ENCODE peak calls at places on chromosomes 7 and 10, in nine cellular contexts. One of them, this sample, is unnamed.

GRCh38 chr10:116124777-116125176 is 148.2 kb downstream of the GFRA1 start:
- DNase-seq in tibial artery: no peak
- DNase-seq in epithelial cell of esophagus: no peak
- DNase-seq in AG04449: no peak
- DNase-seq in cardiac muscle cell: no peak
- DNase-seq in IMR-90: no peak
- DNase-seq in GM20000: no peak
- DNase-seq in fibroblast of villous mesenchyme: no peak
- DNase-seq in neural crest cell: no peak
- DNase-seq in this sample: no peak

GRCh38 chr7:107396990-107397389 is 72.9 kb upstream of the GPR22 start:
- DNase-seq in tibial artery: no peak
- DNase-seq in epithelial cell of esophagus: peak
- DNase-seq in AG04449: no peak
- DNase-seq in cardiac muscle cell: peak
- DNase-seq in IMR-90: no peak
- DNase-seq in GM20000: no peak
- DNase-seq in fibroblast of villous mesenchyme: no peak
- DNase-seq in neural crest cell: no peak
- DNase-seq in this sample: no peak

GRCh38 chr7:118182618-118183253 is 1.2 kb upstream of the LSM8 start:
- DNase-seq in tibial artery: no peak
- DNase-seq in epithelial cell of esophagus: no peak
- DNase-seq in AG04449: no peak
- DNase-seq in cardiac muscle cell: no peak
- DNase-seq in IMR-90: no peak
- DNase-seq in GM20000: no peak
- DNase-seq in fibroblast of villous mesenchyme: no peak
- DNase-seq in neural crest cell: no peak
- DNase-seq in this sample: no peak

GRCh38 chr7:120941856-120942255 is 8.7 kb upstream of the ING3 start:
- DNase-seq in tibial artery: no peak
- DNase-seq in epithelial cell of esophagus: no peak
- DNase-seq in AG04449: no peak
- DNase-seq in cardiac muscle cell: no peak
- DNase-seq in IMR-90: no peak
- DNase-seq in GM20000: no peak
- DNase-seq in fibroblast of villous mesenchyme: no peak
- DNase-seq in neural crest cell: no peak
- DNase-seq in this sample: no peak

GRCh38 chr10:102775973-102776669 is 32.4 kb downstream of the WBP1L start:
- DNase-seq in tibial artery: peak
- DNase-seq in epithelial cell of esophagus: peak
- DNase-seq in AG04449: peak
- DNase-seq in cardiac muscle cell: peak
- DNase-seq in IMR-90: peak
- DNase-seq in GM20000: no peak
- DNase-seq in fibroblast of villous mesenchyme: peak
- DNase-seq in neural crest cell: peak
- DNase-seq in this sample: peak

GRCh38 chr7:155574556-155574955 is 28.2 kb upstream of the CNPY1 start:
- DNase-seq in tibial artery: no peak
- DNase-seq in epithelial cell of esophagus: no peak
- DNase-seq in AG04449: no peak
- DNase-seq in cardiac muscle cell: no peak
- DNase-seq in IMR-90: no peak
- DNase-seq in GM20000: no peak
- DNase-seq in fibroblast of villous mesenchyme: no peak
- DNase-seq in neural crest cell: no peak
- DNase-seq in this sample: no peak

GRCh38 chr7:34596887-34597286 is 61.1 kb upstream of the NPSR1 start:
- DNase-seq in tibial artery: no peak
- DNase-seq in epithelial cell of esophagus: peak
- DNase-seq in AG04449: no peak
- DNase-seq in cardiac muscle cell: peak
- DNase-seq in IMR-90: no peak
- DNase-seq in GM20000: no peak
- DNase-seq in fibroblast of villous mesenchyme: no peak
- DNase-seq in neural crest cell: no peak
- DNase-seq in this sample: peak

GRCh38 chr7:133235212-133235883 is 17.5 kb upstream of the EXOC4 start:
- DNase-seq in tibial artery: no peak
- DNase-seq in epithelial cell of esophagus: peak
- DNase-seq in AG04449: no peak
- DNase-seq in cardiac muscle cell: no peak
- DNase-seq in IMR-90: peak
- DNase-seq in GM20000: no peak
- DNase-seq in fibroblast of villous mesenchyme: no peak
- DNase-seq in neural crest cell: no peak
- DNase-seq in this sample: peak

GRCh38 chr7:150986099-150986512 is 4.7 kb upstream of the NOS3 start:
- DNase-seq in tibial artery: peak
- DNase-seq in epithelial cell of esophagus: peak
- DNase-seq in AG04449: no peak
- DNase-seq in cardiac muscle cell: peak
- DNase-seq in IMR-90: peak
- DNase-seq in GM20000: peak
- DNase-seq in fibroblast of villous mesenchyme: peak
- DNase-seq in neural crest cell: peak
- DNase-seq in this sample: peak

GRCh38 chr10:1048349-1048731 is 579 bp downstream of the IDI1 start:
- DNase-seq in tibial artery: peak
- DNase-seq in epithelial cell of esophagus: no peak
- DNase-seq in AG04449: no peak
- DNase-seq in cardiac muscle cell: no peak
- DNase-seq in IMR-90: peak
- DNase-seq in GM20000: no peak
- DNase-seq in fibroblast of villous mesenchyme: peak
- DNase-seq in neural crest cell: no peak
- DNase-seq in this sample: peak

GRCh38 chr7:116628971-116629586 is 42.9 kb upstream of the MET start:
- DNase-seq in tibial artery: peak
- DNase-seq in epithelial cell of esophagus: peak
- DNase-seq in AG04449: no peak
- DNase-seq in cardiac muscle cell: no peak
- DNase-seq in IMR-90: peak
- DNase-seq in GM20000: no peak
- DNase-seq in fibroblast of villous mesenchyme: no peak
- DNase-seq in neural crest cell: no peak
- DNase-seq in this sample: peak

DNA sequence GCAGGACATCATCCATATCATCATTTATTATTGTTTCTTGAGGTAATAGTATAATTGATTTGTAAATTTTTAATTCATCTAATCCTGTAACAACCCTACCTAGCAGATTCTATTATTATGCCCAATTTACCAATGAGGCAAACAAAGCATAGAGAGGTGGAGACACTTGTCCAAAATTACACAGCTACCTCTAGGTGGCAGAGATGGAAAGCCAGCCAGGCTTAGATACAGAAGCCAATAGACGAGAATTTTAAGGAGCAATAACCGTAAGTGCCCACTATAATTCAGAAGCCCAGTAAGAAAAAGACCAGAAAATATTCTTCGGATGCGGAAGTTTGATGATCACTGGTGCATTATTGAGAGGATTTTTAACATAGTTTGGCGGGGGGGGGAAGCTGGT is 54.0 kb downstream of the ANK3 start:
- DNase-seq in tibial artery: no peak
- DNase-seq in epithelial cell of esophagus: peak
- DNase-seq in AG04449: no peak
- DNase-seq in cardiac muscle cell: no peak
- DNase-seq in IMR-90: no peak
- DNase-seq in GM20000: no peak
- DNase-seq in fibroblast of villous mesenchyme: no peak
- DNase-seq in neural crest cell: no peak
- DNase-seq in this sample: no peak
- TF ChIP-seq CTCF in tibial artery: peak
- TF ChIP-seq CTCF in epithelial cell of esophagus: peak
- TF ChIP-seq CTCF in AG04449: no peak
- TF ChIP-seq CTCF in cardiac muscle cell: peak
- TF ChIP-seq CTCF in IMR-90: no peak
- TF ChIP-seq CTCF in GM20000: peak
- TF ChIP-seq CTCF in fibroblast of villous mesenchyme: peak
- TF ChIP-seq CTCF in neural crest cell: no peak
- TF ChIP-seq CTCF in this sample: peak

DNA sequence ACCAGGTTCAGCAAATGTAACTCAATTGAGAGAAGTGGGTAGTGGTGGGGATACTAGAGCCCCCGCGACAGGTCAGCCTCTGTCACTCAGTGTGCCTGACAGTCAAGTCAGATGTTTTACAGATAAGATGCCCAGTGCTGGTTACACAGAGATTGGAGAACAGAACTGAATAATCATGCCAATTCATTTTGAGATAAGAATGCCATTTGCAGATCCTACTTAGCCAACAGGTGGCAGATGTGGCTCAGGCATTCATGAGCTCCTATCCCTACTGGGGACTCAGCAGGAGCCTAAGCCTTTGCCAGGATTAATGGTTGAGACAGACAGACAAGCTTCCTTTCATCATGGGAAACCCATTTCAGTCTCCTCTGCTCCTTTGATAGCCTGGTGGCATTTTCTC is 137.8 kb downstream of the MAPK8 start:
- DNase-seq in tibial artery: no peak
- DNase-seq in epithelial cell of esophagus: peak
- DNase-seq in AG04449: no peak
- DNase-seq in cardiac muscle cell: peak
- DNase-seq in IMR-90: peak
- DNase-seq in GM20000: no peak
- DNase-seq in fibroblast of villous mesenchyme: peak
- DNase-seq in neural crest cell: no peak
- DNase-seq in this sample: peak
- TF ChIP-seq CTCF in tibial artery: no peak
- TF ChIP-seq CTCF in epithelial cell of esophagus: peak
- TF ChIP-seq CTCF in AG04449: peak
- TF ChIP-seq CTCF in cardiac muscle cell: peak
- TF ChIP-seq CTCF in IMR-90: peak
- TF ChIP-seq CTCF in GM20000: no peak
- TF ChIP-seq CTCF in fibroblast of villous mesenchyme: peak
- TF ChIP-seq CTCF in neural crest cell: peak
- TF ChIP-seq CTCF in this sample: peak

GRCh38 chr7:37921340-37921805 is 933 bp downstream of the EPDR1 start:
- DNase-seq in tibial artery: peak
- DNase-seq in epithelial cell of esophagus: no peak
- DNase-seq in AG04449: no peak
- DNase-seq in cardiac muscle cell: peak
- DNase-seq in IMR-90: no peak
- DNase-seq in GM20000: peak
- DNase-seq in fibroblast of villous mesenchyme: no peak
- DNase-seq in neural crest cell: no peak
- DNase-seq in this sample: no peak

GRCh38 chr7:37921876-37922275 is 1.4 kb downstream of the EPDR1 start:
- DNase-seq in tibial artery: no peak
- DNase-seq in epithelial cell of esophagus: no peak
- DNase-seq in AG04449: no peak
- DNase-seq in cardiac muscle cell: no peak
- DNase-seq in IMR-90: no peak
- DNase-seq in GM20000: no peak
- DNase-seq in fibroblast of villous mesenchyme: no peak
- DNase-seq in neural crest cell: no peak
- DNase-seq in this sample: no peak

GRCh38 chr7:37920305-37920618 is 178 bp upstream of the EPDR1 start:
- DNase-seq in tibial artery: no peak
- DNase-seq in epithelial cell of esophagus: no peak
- DNase-seq in AG04449: no peak
- DNase-seq in cardiac muscle cell: no peak
- DNase-seq in IMR-90: no peak
- DNase-seq in GM20000: no peak
- DNase-seq in fibroblast of villous mesenchyme: no peak
- DNase-seq in neural crest cell: no peak
- DNase-seq in this sample: no peak

GRCh38 chr7:37918526-37918925 is 1.9 kb upstream of the SFRP4 start:
- DNase-seq in tibial artery: no peak
- DNase-seq in epithelial cell of esophagus: no peak
- DNase-seq in AG04449: no peak
- DNase-seq in cardiac muscle cell: no peak
- DNase-seq in IMR-90: no peak
- DNase-seq in GM20000: no peak
- DNase-seq in fibroblast of villous mesenchyme: no peak
- DNase-seq in neural crest cell: no peak
- DNase-seq in this sample: no peak

GRCh38 chr7:37920619-37921339 is at the start of gene EPDR1:
- DNase-seq in tibial artery: peak
- DNase-seq in epithelial cell of esophagus: peak
- DNase-seq in AG04449: no peak
- DNase-seq in cardiac muscle cell: peak
- DNase-seq in IMR-90: no peak
- DNase-seq in GM20000: peak
- DNase-seq in fibroblast of villous mesenchyme: no peak
- DNase-seq in neural crest cell: peak
- DNase-seq in this sample: no peak
- TF ChIP-seq CTCF in tibial artery: peak
- TF ChIP-seq CTCF in epithelial cell of esophagus: peak
- TF ChIP-seq CTCF in AG04449: peak
- TF ChIP-seq CTCF in cardiac muscle cell: peak
- TF ChIP-seq CTCF in IMR-90: no peak
- TF ChIP-seq CTCF in GM20000: peak
- TF ChIP-seq CTCF in fibroblast of villous mesenchyme: no peak
- TF ChIP-seq CTCF in neural crest cell: peak
- TF ChIP-seq CTCF in this sample: peak

DNA sequence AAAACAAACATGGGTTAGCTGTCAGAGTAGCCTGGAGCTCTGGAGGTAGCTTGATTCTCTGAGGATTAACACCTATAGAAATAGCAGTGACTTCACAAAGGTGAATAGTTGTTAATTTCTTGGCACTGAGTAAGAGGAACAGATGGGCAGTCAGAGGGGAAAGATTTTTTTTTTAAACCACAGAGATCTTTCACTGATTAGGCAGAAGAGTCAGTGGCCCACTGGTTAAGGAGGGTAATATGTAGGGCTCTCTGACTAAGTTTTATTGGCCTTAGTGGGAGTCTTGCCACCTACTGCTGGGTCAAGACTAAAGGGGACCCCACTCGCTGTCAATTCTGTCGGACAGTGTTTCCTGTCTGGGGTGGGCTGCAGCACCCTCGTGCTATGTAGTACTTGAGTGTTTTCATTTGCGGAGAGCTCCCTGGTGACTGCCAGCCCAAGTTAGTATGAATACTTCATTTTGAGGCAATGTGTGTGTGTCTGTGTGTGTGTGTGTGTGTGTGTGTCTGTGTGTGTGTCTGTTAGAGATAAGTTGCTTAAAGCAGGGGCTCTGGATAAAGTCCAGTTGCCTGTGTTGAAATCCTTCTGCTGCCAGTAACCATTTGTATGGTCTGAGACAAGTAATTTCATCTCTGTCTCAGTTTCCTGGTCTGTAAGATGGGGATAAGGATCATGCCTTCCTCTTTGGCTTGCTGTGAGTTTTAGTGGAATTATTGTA is 145.2 kb downstream of the ARID5B start:
- DNase-seq in tibial artery: peak
- DNase-seq in epithelial cell of esophagus: peak
- DNase-seq in AG04449: no peak
- DNase-seq in cardiac muscle cell: no peak
- DNase-seq in IMR-90: peak
- DNase-seq in GM20000: no peak
- DNase-seq in fibroblast of villous mesenchyme: peak
- DNase-seq in neural crest cell: no peak
- DNase-seq in this sample: peak
- TF ChIP-seq CTCF in tibial artery: no peak
- TF ChIP-seq CTCF in epithelial cell of esophagus: no peak
- TF ChIP-seq CTCF in AG04449: no peak
- TF ChIP-seq CTCF in cardiac muscle cell: no peak
- TF ChIP-seq CTCF in IMR-90: no peak
- TF ChIP-seq CTCF in GM20000: no peak
- TF ChIP-seq CTCF in fibroblast of villous mesenchyme: no peak
- TF ChIP-seq CTCF in neural crest cell: no peak
- TF ChIP-seq CTCF in this sample: no peak

GRCh38 chr10:44965651-44966097 is 6.1 kb downstream of the RASSF4 start:
- DNase-seq in tibial artery: no peak
- DNase-seq in epithelial cell of esophagus: no peak
- DNase-seq in AG04449: no peak
- DNase-seq in cardiac muscle cell: peak
- DNase-seq in IMR-90: no peak
- DNase-seq in GM20000: no peak
- DNase-seq in fibroblast of villous mesenchyme: no peak
- DNase-seq in neural crest cell: no peak
- DNase-seq in this sample: no peak
- TF ChIP-seq CTCF in tibial artery: no peak
- TF ChIP-seq CTCF in epithelial cell of esophagus: no peak
- TF ChIP-seq CTCF in AG04449: no peak
- TF ChIP-seq CTCF in cardiac muscle cell: no peak
- TF ChIP-seq CTCF in IMR-90: no peak
- TF ChIP-seq CTCF in GM20000: no peak
- TF ChIP-seq CTCF in fibroblast of villous mesenchyme: no peak
- TF ChIP-seq CTCF in neural crest cell: no peak
- TF ChIP-seq CTCF in this sample: no peak

This sample was measured in fibroblast of pulmonary artery.